ENCODE peak calls at places on chromosomes 11 and 22, in five cellular contexts. C, Q, X, A and N are unnamed samples.

GRCh38 chr11:129732926-129733325 is 82.7 kb upstream of the TMEM45B start:
- DNase-seq in A (no peak), X (no peak), C (no peak), Q (no peak), N (no peak)

GRCh38 chr22:49186756-49187155 is 640.9 kb downstream of the BRD1 start:
- DNase-seq in X (no peak), A (no peak), Q (no peak), C (no peak), N (no peak)

GRCh38 chr11:820655-821512 is 2.2 kb downstream of the PNPLA2 start:
- DNase-seq in X (no peak), Q (no peak), C (peak; percentile 38), A (peak; percentile 68), N (peak; percentile 66)

GRCh38 chr11:113796663-113797259 is 17.2 kb downstream of the CLDN25 start:
- DNase-seq in X (peak; percentile 44), A (peak; percentile 48), Q (peak; percentile 29), C (peak; percentile 49), N (peak; percentile 59)

GRCh38 chr11:128757886-128758612 is 64.2 kb downstream of the FLI1 start:
- DNase-seq in A (no peak), C (no peak), X (no peak), Q (no peak), N (no peak)

GRCh38 chr22:42805998-42806481 is 51.0 kb downstream of the ARFGAP3 start:
- DNase-seq in Q (peak; percentile 34), A (no peak), C (peak; percentile 55), X (no peak), N (peak; percentile 13)

GRCh38 chr11:7874061-7874460 is 57.0 kb downstream of the OR10A6 start:
- DNase-seq in Q (no peak), A (no peak), X (no peak), C (no peak), N (no peak)

GRCh38 chr11:33761471-33761870 is 12.8 kb downstream of the FBXO3 start:
- DNase-seq in Q (no peak), C (no peak), A (no peak), X (no peak), N (no peak)

GRCh38 chr11:72084960-72085359 is 4.3 kb downstream of the LRRC51 start:
- DNase-seq in C (no peak), A (no peak), Q (no peak), X (no peak), N (no peak)

GRCh38 chr11:69435161-69435990 is 46.1 kb upstream of the LINC01488 start:
- DNase-seq in A (no peak), Q (no peak), C (no peak), X (no peak), N (no peak)

GRCh38 chr22:30309981-30310672 is 16.6 kb downstream of the TBC1D10A start:
- DNase-seq in Q (peak; percentile 65), A (peak; percentile 45), C (no peak), X (no peak), N (peak; percentile 67)

GRCh38 chr11:19953342-19953741 is 206.9 kb downstream of the DBX1 start:
- DNase-seq in A (peak; percentile 87), X (peak; percentile 26), C (peak; percentile 56), Q (peak; percentile 77), N (peak; percentile 60)

GRCh38 chr11:128776434-128777284 is 82.8 kb downstream of the FLI1 start:
- DNase-seq in Q (peak; percentile 45), A (peak; percentile 34), X (peak; percentile 76), C (no peak), N (peak; percentile 71)

GRCh38 chr11:75333807-75334140 is 17.7 kb downstream of the ARRB1 start:
- DNase-seq in A (no peak), X (no peak), Q (no peak), C (no peak), N (no peak)

GRCh38 chr11:122727101-122727929 is 71.8 kb downstream of the UBASH3B start:
- DNase-seq in Q (no peak), A (no peak), X (no peak), C (peak; percentile 34), N (no peak)

GRCh38 chr22:27097933-27098332 is 440.5 kb downstream of the MIAT start:
- DNase-seq in Q (peak; percentile 61), C (no peak), A (no peak), X (peak; percentile 59), N (no peak)

GRCh38 chr11:19398772-19399542 is 158.2 kb upstream of the E2F8 start:
- DNase-seq in Q (peak; percentile 39), X (no peak), C (no peak), A (peak; percentile 98), N (peak; percentile 85)

GRCh38 chr11:76524461-76524860 is 79.6 kb downstream of the EMSY start:
- DNase-seq in Q (peak; percentile 54), X (no peak), A (peak; percentile 6), C (no peak), N (no peak)

GRCh38 chr22:46067159-46068111 is 82.9 kb upstream of the PPARA start:
- DNase-seq in A (peak; percentile 65), C (peak; percentile 62), Q (peak; percentile 56), X (no peak), N (peak; percentile 63)

GRCh38 chr22:19984851-19985811 is 31.5 kb downstream of the ARVCF start:
- DNase-seq in X (no peak), C (no peak), A (no peak), Q (no peak), N (no peak)
- H3K4me3 ChIP-seq in X (no peak overlapping the region), C (no peak overlapping the region), A (no peak overlapping the region), Q (no peak overlapping the region), N (no peak overlapping the region)

GRCh38 chr22:36155702-36156101 is 4.9 kb downstream of the APOL3 start:
- DNase-seq in Q (no peak), C (peak; percentile 62), A (peak; percentile 24), X (no peak), N (peak; percentile 63)
- H3K4me3 ChIP-seq in Q (no peak overlapping the region), C (no peak overlapping the region), A (no peak overlapping the region), X (no peak overlapping the region), N (no peak overlapping the region)

DNA sequence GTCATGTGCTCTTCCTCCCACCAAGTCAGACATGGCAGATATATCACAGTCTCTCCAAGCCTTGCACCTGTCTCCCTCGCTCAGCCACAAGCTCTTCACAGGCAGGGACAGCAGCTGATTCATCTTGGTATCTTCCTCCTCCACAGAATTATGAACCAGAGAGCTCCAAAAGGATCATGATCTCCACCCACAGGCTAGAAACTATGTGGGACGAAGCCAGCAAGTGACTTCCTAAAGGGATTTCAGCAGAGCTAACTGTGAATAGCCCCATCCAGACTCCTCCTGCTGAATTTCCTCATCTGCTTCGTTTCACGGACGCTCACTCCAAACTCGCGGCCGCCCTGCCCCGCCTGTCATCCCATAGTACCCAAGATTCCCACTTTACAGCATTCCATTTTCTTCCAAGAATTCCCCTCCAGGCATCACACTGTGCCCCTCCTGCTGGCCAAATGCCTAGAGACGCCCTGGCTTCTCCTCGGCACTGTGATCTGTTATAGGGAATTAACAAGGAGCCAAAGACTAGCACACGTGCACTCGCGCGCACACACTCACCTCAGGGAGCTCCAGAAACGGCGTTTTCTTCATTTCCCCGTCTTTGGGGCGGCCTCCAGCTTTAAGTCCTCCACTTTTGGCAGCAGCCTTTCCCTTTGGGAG is 35.7 kb downstream of the SPATA19 start:
- DNase-seq in Q (peak; percentile 1), A (no peak), X (no peak), C (no peak), N (no peak)
- H3K4me3 ChIP-seq in Q (no peak overlapping the region), A (no peak overlapping the region), X (no peak overlapping the region), C (no peak overlapping the region), N (no peak overlapping the region)

DNA sequence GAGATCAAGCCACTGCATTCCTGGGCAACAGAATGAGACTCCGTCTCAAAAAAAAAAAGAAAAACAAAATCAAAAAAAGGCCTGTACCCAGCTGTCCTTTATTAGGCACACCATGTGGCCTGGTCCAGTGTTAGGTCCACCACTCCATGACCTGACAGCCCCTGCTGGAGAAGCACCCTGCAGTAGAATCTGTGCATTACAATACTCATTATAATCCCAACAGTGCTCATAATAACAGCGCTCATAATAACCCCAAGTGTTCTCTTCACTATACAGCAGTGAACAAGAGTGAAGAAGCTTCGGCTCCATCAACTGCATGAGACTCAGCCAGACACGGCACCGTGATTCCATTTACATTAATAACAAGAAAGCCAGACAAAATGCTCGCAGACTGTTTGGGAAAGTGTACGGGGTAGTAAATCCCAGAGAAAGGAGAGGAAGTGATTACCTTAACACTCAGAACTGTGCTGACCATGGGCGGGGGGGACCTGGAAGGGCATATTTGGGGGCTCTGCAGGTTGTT is 8.9 kb upstream of the EHD1 start:
- DNase-seq in A (no peak), X (no peak), Q (no peak), C (no peak), N (no peak)
- H3K4me3 ChIP-seq in A (no peak overlapping the region), X (no peak overlapping the region), Q (no peak overlapping the region), C (no peak overlapping the region), N (no peak overlapping the region)

GRCh38 chr22:24146791-24147353 is 34.4 kb upstream of the SUSD2 start:
- DNase-seq in Q (peak; percentile 89), A (peak; percentile 77), C (peak; percentile 72), X (no peak), N (peak; percentile 86)

GRCh38 chr22:24146190-24146616 is 35.1 kb upstream of the SUSD2 start:
- DNase-seq in C (no peak), Q (peak; percentile 58), A (peak; percentile 89), X (peak; percentile 83), N (peak; percentile 72)

GRCh38 chr22:24144056-24144455 is 37.2 kb upstream of the SUSD2 start:
- DNase-seq in A (no peak), X (no peak), C (no peak), Q (no peak), N (no peak)

GRCh38 chr22:24144471-24145115 is 36.7 kb upstream of the SUSD2 start:
- DNase-seq in X (no peak), A (no peak), C (no peak), Q (no peak), N (no peak)

DNA sequence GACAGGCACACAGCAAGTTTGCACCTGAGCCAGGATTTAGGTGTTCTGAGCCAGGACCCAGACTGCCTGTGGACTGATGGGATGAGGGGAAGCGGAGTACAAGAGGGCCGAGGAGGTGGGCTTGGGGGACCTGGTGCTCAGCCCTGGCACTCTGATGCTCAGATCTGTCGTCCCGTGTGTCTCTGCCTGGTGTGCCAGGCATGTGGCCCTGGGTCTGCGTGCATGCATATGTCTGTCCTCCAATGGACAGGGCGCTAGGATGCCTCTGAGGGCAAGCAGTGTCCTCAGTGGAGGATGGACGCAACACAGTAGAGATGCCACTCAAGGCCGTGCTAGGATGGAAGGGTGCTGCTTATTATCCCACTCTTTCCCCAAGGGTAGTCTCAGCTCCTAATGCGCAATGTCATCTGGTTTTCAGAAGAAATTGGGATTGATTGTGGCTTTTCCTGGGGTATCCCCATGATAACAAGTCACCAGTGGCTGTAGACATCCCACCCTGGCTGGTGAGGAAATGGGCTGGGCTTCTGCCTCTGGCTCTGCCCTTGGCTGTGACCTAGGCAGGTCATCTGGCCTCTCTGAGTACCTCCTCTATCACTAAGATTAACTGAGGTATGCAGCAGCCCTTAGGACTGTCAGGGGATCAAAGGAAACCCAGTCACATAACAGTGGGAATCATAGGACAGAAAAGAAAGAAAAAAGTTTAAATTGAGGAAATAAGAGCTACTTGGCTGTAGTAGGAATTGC is 35.7 kb upstream of the SUSD2 start:
- DNase-seq in X (no peak), C (peak; percentile 47), A (no peak), Q (no peak), N (no peak)
- H3K4me3 ChIP-seq in X (no peak overlapping the region), C (no peak overlapping the region), A (no peak overlapping the region), Q (no peak overlapping the region), N (no peak overlapping the region)